ENCODE peak calls at places on chromosomes 1 and 21, in six cellular contexts. U, G, Q, Y, H and K are unnamed samples.

GRCh38 chr1:157363660-157364140 is 188.6 kb downstream of the FCRL5 start:
- DNase-seq in G (peak), U (peak), H (no peak), Q (peak), Y (no peak), K (no peak)

GRCh38 chr1:175803413-175803812 is 60.0 kb upstream of the TNR start:
- DNase-seq in H (no peak), Q (no peak), U (no peak), Y (no peak), G (no peak), K (no peak)

GRCh38 chr1:179153217-179153616 is 71.3 kb downstream of the TOR3A start:
- DNase-seq in U (no peak), Q (no peak), H (no peak), Y (no peak), G (peak), K (no peak)

GRCh38 chr1:17798011-17798410 is 42.9 kb downstream of the ACTL8 start:
- DNase-seq in Y (no peak), G (no peak), H (no peak), Q (no peak), U (peak), K (no peak)

GRCh38 chr1:203860396-203860951 is 925 bp upstream of the SNRPE start:
- DNase-seq in H (peak), Y (no peak), Q (peak), G (peak), U (peak), K (no peak)

GRCh38 chr1:71828431-71829012 is 453.8 kb downstream of the NEGR1 start:
- DNase-seq in H (no peak), U (no peak), Q (no peak), Y (no peak), G (no peak), K (peak)

GRCh38 chr1:241610056-241610815 is 29.9 kb downstream of the CHML start:
- DNase-seq in G (no peak), H (no peak), Y (no peak), U (peak), Q (no peak), K (peak)

GRCh38 chr1:1358433-1359201 is at the start of gene MXRA8:
- DNase-seq in Q (no peak), H (peak), Y (no peak), U (no peak), G (peak), K (no peak)

GRCh38 chr1:24705260-24706073 is 39.8 kb upstream of the CLIC4 start:
- DNase-seq in H (peak), Y (no peak), U (peak), Q (peak), G (peak), K (peak)

GRCh38 chr1:43205671-43206070 is 33.5 kb downstream of the CFAP57 start:
- DNase-seq in G (no peak), Q (peak), H (no peak), Y (no peak), U (no peak), K (no peak)

GRCh38 chr1:46532498-46533178 is 18.8 kb downstream of the KNCN start:
- DNase-seq in H (peak), G (peak), Y (peak), Q (no peak), U (peak), K (peak)

GRCh38 chr1:152640351-152640750 is 17.4 kb upstream of the LCE3A start:
- DNase-seq in H (no peak), G (no peak), Y (no peak), U (no peak), Q (no peak), K (no peak)

GRCh38 chr1:225830823-225831222 is 20.9 kb downstream of the EPHX1 start:
- DNase-seq in Q (no peak), Y (no peak), U (no peak), G (no peak), H (no peak), K (no peak)

GRCh38 chr21:15966651-15967050 is 236.9 kb downstream of the USP25 start:
- DNase-seq in U (no peak), H (no peak), Y (no peak), Q (no peak), G (no peak), K (no peak)

GRCh38 chr1:89949991-89950624 is 44.8 kb upstream of the ZNF326 start:
- DNase-seq in Q (no peak), H (no peak), G (no peak), Y (no peak), U (no peak), K (no peak)

GRCh38 chr1:157286096-157286495 is 147.9 kb upstream of the ETV3 start:
- DNase-seq in Q (no peak), U (no peak), H (no peak), G (no peak), Y (no peak), K (no peak)

GRCh38 chr1:12179111-12179519 is 12.3 kb downstream of the TNFRSF1B start:
- DNase-seq in Y (peak), U (no peak), G (no peak), H (no peak), Q (no peak), K (no peak)

GRCh38 chr1:41502912-41503311 is 18.4 kb upstream of the EDN2 start:
- DNase-seq in H (no peak), U (no peak), G (no peak), Q (no peak), Y (no peak), K (no peak)